ENCODE peak calls at places on chromosomes 11 and 22, in six cellular contexts. C, B, N, S, Q and L are unnamed samples.

GRCh38 chr22:43477966-43478365 is 66.2 kb downstream of the MPPED1 start:
- DNase-seq in C (no peak), B (no peak), N (no peak), S (no peak), Q (no peak), L (no peak)

GRCh38 chr11:76652989-76653673 is 17.4 kb downstream of the LRRC32 start:
- DNase-seq in C (no peak), B (no peak), N (no peak), S (no peak), Q (peak), L (no peak)

GRCh38 chr22:46590334-46590733 is 29.9 kb upstream of the GRAMD4 start:
- DNase-seq in C (no peak), B (no peak), N (no peak), S (no peak), Q (peak), L (peak)

GRCh38 chr22:25827415-25827814 is 85.4 kb downstream of the MYO18B start:
- DNase-seq in C (no peak), B (no peak), N (no peak), S (no peak), Q (no peak), L (no peak)

GRCh38 chr11:61969838-61970452 is 2.5 kb upstream of the FTH1 start:
- DNase-seq in C (peak), B (no peak), N (no peak), S (no peak), Q (no peak), L (no peak)

GRCh38 chr11:36427876-36428275 is 82.2 kb downstream of the TRAF6 start:
- DNase-seq in C (no peak), B (no peak), N (no peak), S (no peak), Q (no peak), L (no peak)

GRCh38 chr11:107787733-107788132 is 70.9 kb downstream of the SLC35F2 start:
- DNase-seq in C (no peak), B (no peak), N (peak), S (no peak), Q (no peak), L (no peak)

GRCh38 chr22:25114369-25115362 is 85.0 kb upstream of the CRYBB3 start:
- DNase-seq in C (peak), B (no peak), N (no peak), S (no peak), Q (no peak), L (no peak)

GRCh38 chr11:11332141-11332710 is 20.8 kb downstream of the CSNK2A3 start:
- DNase-seq in C (no peak), B (no peak), N (no peak), S (no peak), Q (no peak), L (no peak)

GRCh38 chr11:60457576-60457975 is 1.9 kb downstream of the MS4A1 start:
- DNase-seq in C (no peak), B (no peak), N (no peak), S (no peak), Q (no peak), L (no peak)

GRCh38 chr22:19942071-19942885 is 660 bp upstream of the TXNRD2 start:
- DNase-seq in C (peak), B (no peak), N (no peak), S (peak), Q (no peak), L (no peak)

GRCh38 chr11:71482216-71482615 is 29.2 kb downstream of the NADSYN1 start:
- DNase-seq in C (no peak), B (no peak), N (no peak), S (no peak), Q (no peak), L (peak)

GRCh38 chr22:39556970-39557811 is 13.4 kb upstream of the CACNA1I start:
- DNase-seq in C (peak), B (no peak), N (no peak), S (peak), Q (no peak), L (no peak)

GRCh38 chr22:35355744-35356420 is 25.0 kb upstream of the HMOX1 start:
- DNase-seq in C (no peak), B (no peak), N (no peak), S (peak), Q (no peak), L (no peak)

GRCh38 chr11:72766152-72766902 is 14.1 kb upstream of the ARAP1 start:
- DNase-seq in C (no peak), B (no peak), N (no peak), S (no peak), Q (no peak), L (no peak)

GRCh38 chr11:15186146-15186545 is 71.4 kb downstream of the INSC start:
- DNase-seq in C (no peak), B (no peak), N (no peak), S (no peak), Q (no peak), L (no peak)

GRCh38 chr22:40352763-40353162 is 6.5 kb downstream of the ADSL start:
- DNase-seq in C (no peak), B (no peak), N (no peak), S (no peak), Q (no peak), L (no peak)

GRCh38 chr22:28952857-28953256 is 69.5 kb downstream of the ZNRF3 start:
- DNase-seq in C (no peak), B (no peak), N (no peak), S (no peak), Q (no peak), L (no peak)

GRCh38 chr11:117070016-117070415 is 28.2 kb downstream of the SIK3 start:
- DNase-seq in C (no peak), B (no peak), N (no peak), S (no peak), Q (no peak), L (no peak)

GRCh38 chr11:78351193-78351592 is 66.4 kb downstream of the GAB2 start:
- DNase-seq in C (no peak), B (no peak), N (no peak), S (no peak), Q (no peak), L (no peak)

GRCh38 chr11:81907996-81908395 is 825.7 kb downstream of the FAM181B start:
- DNase-seq in C (no peak), B (no peak), N (no peak), S (no peak), Q (no peak), L (no peak)

GRCh38 chr11:128938156-128938885 is 4.3 kb downstream of the TP53AIP1 start:
- DNase-seq in C (no peak), B (no peak), N (no peak), S (no peak), Q (no peak), L (no peak)

GRCh38 chr11:75667268-75667830 is 1.5 kb downstream of the MAP6 start:
- DNase-seq in C (peak), B (peak), N (no peak), S (peak), Q (peak), L (peak)

GRCh38 chr11:23594755-23595154 is 734.5 kb upstream of the CCDC179 start:
- DNase-seq in C (no peak), B (no peak), N (no peak), S (no peak), Q (no peak), L (no peak)

GRCh38 chr11:5521540-5521939 is 5.0 kb upstream of the UBQLNL start:
- DNase-seq in C (no peak), B (no peak), N (no peak), S (peak), Q (no peak), L (no peak)

GRCh38 chr22:19277785-19278184 is 13.7 kb downstream of the CLTCL1 start:
- DNase-seq in C (no peak), B (no peak), N (no peak), S (no peak), Q (no peak), L (no peak)

GRCh38 chr11:57800444-57801184 is 39.0 kb downstream of the CTNND1 start:
- DNase-seq in C (peak), B (no peak), N (no peak), S (peak), Q (no peak), L (no peak)

GRCh38 chr22:27409299-27409698 is 392.3 kb downstream of the MN1 start:
- DNase-seq in C (no peak), B (no peak), N (no peak), S (no peak), Q (no peak), L (no peak)

GRCh38 chr11:111982532-111983186 is 42.5 kb upstream of the DLAT start:
- DNase-seq in C (no peak), B (no peak), N (no peak), S (no peak), Q (no peak), L (no peak)

GRCh38 chr11:26088391-26088790 is 243.5 kb upstream of the ANO3 start:
- DNase-seq in C (no peak), B (no peak), N (no peak), S (no peak), Q (no peak), L (no peak)

GRCh38 chr22:47884200-47884599 is 1121.8 kb downstream of the TBC1D22A start:
- DNase-seq in C (peak), B (no peak), N (no peak), S (no peak), Q (no peak), L (no peak)

GRCh38 chr22:47879346-47879745 is 1116.9 kb downstream of the TBC1D22A start:
- DNase-seq in C (no peak), B (no peak), N (no peak), S (no peak), Q (no peak), L (no peak)

GRCh38 chr22:47872761-47873535 is 1110.5 kb downstream of the TBC1D22A start:
- DNase-seq in C (no peak), B (no peak), N (no peak), S (no peak), Q (no peak), L (no peak)

GRCh38 chr22:47883757-47884156 is 1121.3 kb downstream of the TBC1D22A start:
- DNase-seq in C (no peak), B (no peak), N (no peak), S (no peak), Q (no peak), L (peak)

DNA sequence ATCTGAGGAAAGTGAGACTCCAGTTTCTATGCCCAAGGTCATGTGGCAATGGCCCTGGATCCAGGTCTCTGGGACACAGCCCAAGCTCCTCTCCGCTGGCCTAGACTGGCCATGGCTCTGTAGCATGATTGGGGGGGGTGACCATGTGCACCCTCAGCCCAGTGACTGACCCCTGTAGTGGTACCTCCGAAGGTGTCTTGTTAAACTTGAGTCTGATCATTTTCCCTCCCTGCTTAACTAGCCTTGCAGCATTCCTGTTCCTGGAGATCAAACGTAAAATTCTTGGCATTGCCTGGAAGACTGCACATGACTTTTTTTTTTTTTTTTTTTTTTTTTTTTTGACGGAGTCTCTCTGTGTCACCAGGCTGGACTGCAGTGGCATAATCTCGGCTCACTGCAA is 1116.0 kb downstream of the TBC1D22A start:
- DNase-seq in C (no peak), B (no peak), N (no peak), S (no peak), Q (no peak), L (no peak)
- TF ChIP-seq EP300 in C (no peak), B (no peak), N (no peak), S (no peak), Q (no peak), L (no peak)

DNA sequence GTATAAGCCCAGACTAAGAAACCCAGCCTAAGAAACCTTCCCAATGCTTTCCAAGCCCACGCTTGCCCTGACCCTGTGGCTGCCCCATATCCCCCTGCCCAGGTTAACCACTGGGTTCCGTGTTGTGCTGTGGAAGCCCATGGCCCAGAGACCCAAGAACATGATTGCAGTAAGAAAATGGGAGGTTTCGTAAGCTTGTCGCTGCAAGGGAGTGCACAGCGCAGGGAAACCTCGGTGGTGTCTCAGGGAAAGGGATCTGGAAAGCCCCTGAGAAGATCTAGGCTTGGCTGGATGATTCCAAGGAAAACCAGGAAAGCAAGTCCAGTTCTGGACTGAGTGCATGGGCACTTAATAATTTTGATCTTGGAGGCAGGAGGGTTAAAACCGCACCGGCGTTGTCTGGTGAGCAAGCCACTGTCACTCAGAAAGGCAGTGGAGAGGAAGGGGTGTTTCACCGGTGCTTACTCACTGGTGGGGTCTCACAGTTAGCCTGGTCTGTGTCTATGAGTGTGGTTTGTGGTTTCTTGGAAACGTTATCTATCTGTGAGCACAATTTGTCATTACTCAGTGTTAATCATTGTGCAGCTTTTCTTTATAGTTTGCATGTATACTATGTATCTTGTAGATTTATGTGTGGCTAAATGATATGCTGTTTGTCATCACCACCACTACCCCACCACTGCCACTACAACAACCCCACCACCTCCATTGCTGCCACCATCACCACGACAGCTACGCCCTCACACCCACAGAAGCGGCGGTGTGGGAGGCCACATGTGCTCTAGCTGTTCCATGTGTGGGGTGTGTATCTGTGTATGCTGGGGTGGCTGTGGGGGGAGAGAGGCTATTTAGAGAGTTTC is 53.3 kb upstream of the PRDM11 start:
- DNase-seq in C (no peak), B (no peak), N (no peak), S (no peak), Q (peak), L (no peak)
- H3K4me3 ChIP-seq in C (no peak), B (no peak), N (no peak), S (no peak), Q (no peak), L (no peak)

GRCh38 chr11:47318166-47318565 is 34.3 kb downstream of the MYBPC3 start:
- DNase-seq in C (no peak), B (no peak), N (no peak), S (no peak), Q (no peak), L (no peak)

GRCh38 chr11:47314992-47315391 is 37.5 kb downstream of the MYBPC3 start:
- DNase-seq in C (no peak), B (no peak), N (no peak), S (no peak), Q (no peak), L (no peak)

GRCh38 chr11:47317078-47317828 is 35.2 kb downstream of the MYBPC3 start:
- DNase-seq in C (no peak), B (no peak), N (no peak), S (no peak), Q (no peak), L (no peak)
- H3K27ac ChIP-seq in C (no peak), B (no peak), N (no peak), S (no peak), Q (no peak), L (no peak)

GRCh38 chr11:27095050-27095449 is 54.4 kb downstream of the BBOX1 start:
- DNase-seq in C (no peak), B (no peak), N (no peak), S (no peak), Q (no peak), L (no peak)

GRCh38 chr11:27097538-27097937 is 56.9 kb downstream of the BBOX1 start:
- DNase-seq in C (no peak), B (no peak), N (no peak), S (no peak), Q (no peak), L (no peak)

DNA sequence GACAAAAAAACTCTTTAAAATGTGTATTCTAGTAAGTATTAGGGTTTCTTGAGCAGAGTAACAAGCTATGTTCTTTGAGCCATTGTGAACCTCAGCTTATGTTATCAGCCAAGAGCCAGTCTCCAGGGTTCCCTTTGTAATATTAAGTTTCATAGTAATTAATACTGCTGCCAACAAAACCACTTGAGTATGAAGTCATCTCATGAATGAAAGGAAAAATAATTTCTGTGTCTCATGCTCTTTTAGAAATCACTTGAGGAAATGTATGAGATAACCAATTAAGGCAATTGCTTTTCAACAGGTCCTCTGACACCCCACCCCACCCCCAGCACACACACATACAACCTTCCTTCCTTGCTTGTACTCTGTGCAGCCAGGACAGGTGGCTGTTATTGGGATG is 59.9 kb downstream of the BBOX1 start:
- DNase-seq in C (no peak), B (no peak), N (no peak), S (no peak), Q (no peak), L (no peak)
- TF ChIP-seq EP300 in C (no peak), B (no peak), N (no peak), S (no peak), Q (no peak), L (no peak)

GRCh38 chr11:68010058-68011041 is at the start of gene ALDH3B1:
- DNase-seq in C (peak), B (peak), N (no peak), S (peak), Q (peak), L (peak)
- H3K4me3 ChIP-seq in C (peak), B (peak), N (no peak), S (peak), Q (peak), L (peak)

GRCh38 chr11:560305-561147 is at the start of the genes LMNTD2 and RASSF7:
- DNase-seq in C (peak), B (peak), N (peak), S (peak), Q (peak), L (peak)
- H3K27ac ChIP-seq in C (peak), B (peak), N (no peak), S (peak), Q (peak), L (peak)

DNA sequence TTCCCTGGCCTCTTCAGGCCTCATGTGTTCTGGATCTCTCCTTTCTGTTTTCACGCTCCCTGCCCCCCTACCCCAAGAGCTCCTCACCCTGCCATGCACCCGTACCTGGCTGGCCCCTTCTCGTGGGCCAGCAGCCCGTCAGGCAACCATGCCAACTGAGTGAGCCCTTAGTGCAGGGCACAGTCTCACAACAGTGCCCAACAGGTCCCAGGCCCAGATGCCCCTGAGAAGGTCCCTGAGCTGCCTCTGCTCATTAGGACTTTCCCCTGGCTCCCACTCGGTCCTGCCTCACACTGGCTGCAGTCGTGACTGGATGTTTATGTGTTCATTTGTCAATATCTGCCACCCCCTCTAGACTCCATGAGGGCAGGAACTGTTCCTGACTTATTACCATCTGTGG is 44.8 kb upstream of the IGSF9B start:
- DNase-seq in C (no peak), B (no peak), N (no peak), S (no peak), Q (no peak), L (no peak)
- TF ChIP-seq EP300 in C (no peak), B (no peak), N (no peak), S (no peak), Q (no peak), L (no peak)

GRCh38 chr11:68420171-68420570 is 40.4 kb upstream of the PPP6R3 start:
- DNase-seq in C (no peak), B (no peak), N (no peak), S (no peak), Q (no peak), L (no peak)
- H3K4me3 ChIP-seq in C (no peak), B (no peak), N (no peak), S (no peak), Q (no peak), L (no peak)